ENCODE peak calls at places on chromosome 5, in four cellular contexts. P is right atrium auricular region, X is lower lobe of right lung, Y is RWPE1. E is an unnamed sample.

GRCh38 chr5:1251678-1252580 is 26.7 kb downstream of the SLC6A18 start:
- DNase-seq in P (no peak), X (no peak), Y (no peak), E (no peak)

GRCh38 chr5:159975462-159976019 is 33.4 kb upstream of the TTC1 start:
- DNase-seq in X (no peak), Y (peak), P (no peak), E (no peak)

GRCh38 chr5:176625966-176626875 is 4.1 kb downstream of the SNCB start:
- DNase-seq in X (no peak), Y (peak), P (no peak), E (no peak)

GRCh38 chr5:167871091-167871490 is 420.4 kb upstream of the WWC1 start:
- DNase-seq in X (no peak), Y (no peak), P (no peak), E (no peak)

GRCh38 chr5:171314728-171315385 is 5.8 kb downstream of the TLX3 start:
- DNase-seq in Y (no peak), P (no peak), X (no peak), E (peak)

GRCh38 chr5:145912019-145912418 is 24.4 kb upstream of the SH3RF2 start:
- DNase-seq in Y (no peak), P (no peak), X (no peak), E (no peak)

GRCh38 chr5:80957031-80957761 is 3.0 kb upstream of the RASGRF2 start:
- DNase-seq in X (no peak), Y (no peak), P (no peak), E (no peak)

GRCh38 chr5:151155149-151155776 is 2.3 kb downstream of the ANXA6 start:
- DNase-seq in Y (no peak), P (no peak), X (no peak), E (no peak)

GRCh38 chr5:179165421-179166170 is 105.4 kb downstream of the ZNF354C start:
- DNase-seq in X (peak), P (no peak), Y (no peak), E (no peak)

GRCh38 chr5:78771260-78772240 is 123.0 kb upstream of the LHFPL2 start:
- DNase-seq in X (peak), P (peak), Y (no peak), E (no peak)

GRCh38 chr5:179139111-179139935 is 79.2 kb downstream of the ZNF354C start:
- DNase-seq in Y (no peak), X (peak), P (no peak), E (no peak)

GRCh38 chr5:432201-432927 is 10.6 kb upstream of the EXOC3 start:
- DNase-seq in Y (no peak), P (no peak), X (no peak), E (no peak)

GRCh38 chr5:8473016-8473415 is 604.1 kb downstream of the MTRR start:
- DNase-seq in P (no peak), X (no peak), Y (no peak), E (no peak)

GRCh38 chr5:172410839-172411238 is 43.5 kb downstream of the SH3PXD2B start:
- DNase-seq in Y (no peak), P (no peak), X (no peak), E (no peak)
- H3K27ac ChIP-seq in Y (no peak), P (peak), X (peak), E (peak)

DNA sequence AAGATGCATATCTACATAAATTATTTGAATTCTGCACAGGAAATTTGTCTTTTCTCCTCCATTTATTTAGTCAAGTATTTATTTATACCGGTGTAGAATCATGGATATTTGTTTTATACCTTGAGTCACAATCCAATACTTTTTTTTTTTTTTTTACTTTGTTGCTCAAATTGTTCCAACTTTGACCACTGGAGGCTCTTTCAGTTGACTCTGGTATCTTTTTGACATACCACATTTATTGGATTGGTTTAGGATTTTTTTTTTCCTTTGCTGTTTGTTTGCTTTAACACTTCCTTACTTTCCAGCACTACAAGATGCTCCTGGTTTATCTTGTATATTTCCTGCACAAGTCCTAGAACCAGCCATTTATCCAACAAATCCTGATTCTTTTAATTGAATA is 543.1 kb upstream of the RIOK2 start:
- DNase-seq in Y (no peak), P (no peak), X (no peak), E (no peak)
- TF ChIP-seq CTCF in Y (peak), P (no peak), X (no peak), E (no peak)

DNA sequence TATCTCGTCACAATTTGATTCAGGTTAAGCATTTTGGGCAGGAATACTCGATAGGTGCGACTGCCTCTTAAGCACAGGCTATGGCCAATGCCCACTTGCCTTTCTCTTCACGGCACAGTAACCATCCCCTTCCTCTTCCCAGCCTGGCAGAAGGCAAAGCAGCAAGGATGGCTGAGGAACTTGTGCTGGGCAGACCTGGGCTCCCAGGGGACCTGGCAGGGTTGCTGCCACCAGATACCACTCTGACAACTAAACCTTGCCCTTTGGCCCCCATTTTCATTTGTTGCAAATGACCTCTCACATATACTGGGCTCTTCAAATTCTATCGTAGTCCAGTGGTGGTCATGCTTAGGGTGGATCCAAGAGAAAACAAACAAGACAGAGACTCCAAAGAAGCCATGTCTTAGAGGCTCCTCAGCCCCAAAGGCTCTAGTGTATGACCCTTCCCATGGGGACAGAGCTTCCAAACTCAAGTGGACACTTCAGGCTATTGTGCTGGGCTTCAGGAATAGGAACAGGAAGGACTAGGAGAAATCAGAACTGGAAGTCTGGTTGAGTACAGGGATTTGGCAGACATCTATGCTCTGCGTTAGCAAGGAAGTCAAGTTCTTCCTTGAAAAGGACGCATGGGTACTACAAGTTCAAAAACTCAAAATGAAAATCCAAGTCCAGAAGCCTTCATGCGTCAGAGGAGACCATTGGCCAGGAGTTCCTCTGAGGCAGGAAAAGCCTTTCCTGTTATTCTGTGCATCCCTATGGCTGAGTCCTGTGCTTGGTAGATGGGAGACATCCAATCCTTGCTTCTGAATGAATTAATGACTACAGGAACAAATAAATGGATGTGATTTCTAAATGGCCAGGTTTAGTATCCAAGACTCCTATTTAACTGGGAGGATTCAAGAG is 64.6 kb upstream of the PLPP1 start:
- DNase-seq in X (no peak), P (peak), Y (no peak), E (no peak)
- H3K27ac ChIP-seq in X (peak), P (peak), Y (no peak), E (peak)

DNA sequence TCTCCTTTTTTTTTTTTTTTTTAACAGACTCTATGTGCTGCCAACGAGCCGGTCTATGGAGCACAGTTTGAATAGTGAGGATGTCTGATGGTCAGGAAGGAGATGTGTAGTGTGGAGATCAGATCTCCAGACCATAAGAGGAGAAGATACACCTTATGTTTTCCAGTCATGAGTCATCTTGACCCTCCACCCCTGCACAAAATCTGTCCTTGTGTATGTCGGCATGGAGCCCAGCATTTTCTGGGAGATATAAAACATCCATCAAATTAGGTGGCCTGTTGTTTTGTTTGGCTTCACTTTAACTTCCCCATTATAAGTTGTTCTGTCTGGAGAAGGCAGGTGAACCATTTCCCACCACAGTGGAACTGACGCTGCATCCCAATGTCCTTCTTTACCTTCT is 19.2 kb downstream of the SH3TC2 start:
- DNase-seq in Y (no peak), X (no peak), P (no peak), E (no peak)
- TF ChIP-seq CTCF in Y (no peak), X (no peak), P (no peak), E (no peak)

GRCh38 chr5:149504649-149505048 is 46.6 kb downstream of the CSNK1A1 start:
- DNase-seq in X (no peak), Y (no peak), P (no peak), E (no peak)

GRCh38 chr5:149503006-149503405 is 48.2 kb downstream of the CSNK1A1 start:
- DNase-seq in X (no peak), Y (no peak), P (no peak), E (no peak)

GRCh38 chr5:149497357-149497756 is 53.9 kb downstream of the CSNK1A1 start:
- DNase-seq in X (no peak), P (no peak), Y (no peak), E (no peak)

GRCh38 chr5:149498724-149499336 is 52.4 kb downstream of the CSNK1A1 start:
- DNase-seq in Y (no peak), X (no peak), P (no peak), E (no peak)

GRCh38 chr5:149500922-149501582 is 50.2 kb downstream of the CSNK1A1 start:
- DNase-seq in Y (no peak), X (no peak), P (no peak), E (no peak)
- H3K27ac ChIP-seq in Y (no peak), X (no peak), P (no peak), E (no peak)

GRCh38 chr5:148433826-148434225 is 50.1 kb downstream of the FBXO38 start:
- DNase-seq in P (no peak), Y (no peak), X (no peak), E (no peak)
- TF ChIP-seq CTCF in P (no peak), Y (no peak), X (no peak), E (no peak)